ENCODE peak calls at places on chromosomes 1 and 21, in ten cellular contexts. C is cardiac fibroblast; Q is breast epithelium; Y is spleen; P is GM12878; J is fibroblast of mammary gland; G is CD8-positive, alpha-beta T cell; S is gastrocnemius medialis; W is adrenal gland; H is cardiac muscle cell. N is an unnamed sample.

GRCh38 chr1:6690186-6690585 is 11.4 kb downstream of the DNAJC11 start:
- DNase-seq in W (no peak), Q (no peak), Y (no peak), J (no peak), H (no peak), C (no peak), P (no peak), G (no peak), S (no peak), N (no peak)

GRCh38 chr1:107147813-107148212 is 7.0 kb downstream of the NTNG1 start:
- DNase-seq in C (no peak), J (no peak), Y (no peak), W (no peak), Q (no peak), G (no peak), P (no peak), H (no peak), S (no peak), N (no peak)

GRCh38 chr1:43531906-43532584 is 1.4 kb downstream of the PTPRF start:
- DNase-seq in J (no peak), G (no peak), Q (no peak), W (no peak), H (no peak), P (no peak), C (no peak), S (no peak), Y (no peak), N (no peak)

GRCh38 chr1:3858231-3858981 is 1.1 kb downstream of the DFFB start:
- DNase-seq in S (no peak), J (peak), Q (no peak), W (peak), P (no peak), Y (peak), G (no peak), C (peak), H (peak), N (no peak)

GRCh38 chr1:43994794-43995790 is 3.7 kb downstream of the CCDC24 start:
- DNase-seq in H (peak), G (no peak), J (peak), C (peak), P (no peak), Y (peak), S (no peak), W (no peak), Q (no peak), N (no peak)

GRCh38 chr1:2783435-2784397 is 17.8 kb downstream of the TTC34 start:
- DNase-seq in Q (no peak), H (no peak), G (peak), S (no peak), Y (peak), J (no peak), W (no peak), P (no peak), C (no peak), N (no peak)

GRCh38 chr1:113784104-113784779 is 25.0 kb upstream of the PHTF1 start:
- DNase-seq in W (no peak), C (no peak), H (no peak), J (no peak), Q (no peak), P (peak), Y (no peak), G (no peak), S (no peak), N (no peak)

GRCh38 chr1:186295980-186296379 is 79.1 kb downstream of the TPR start:
- DNase-seq in Q (no peak), G (no peak), W (no peak), S (no peak), H (no peak), J (peak), C (peak), Y (no peak), P (no peak), N (no peak)

GRCh38 chr1:67250051-67250653 is 57.5 kb upstream of the IL12RB2 start:
- DNase-seq in C (peak), P (no peak), J (peak), Q (no peak), G (no peak), S (no peak), W (no peak), H (no peak), Y (no peak), N (no peak)

GRCh38 chr1:78553859-78554258 is 63.1 kb downstream of the PTGFR start:
- DNase-seq in W (no peak), P (no peak), H (no peak), G (no peak), Q (no peak), Y (no peak), C (peak), J (no peak), S (no peak), N (no peak)

GRCh38 chr1:34165422-34165921 is 442 bp upstream of the CSMD2 start:
- DNase-seq in P (no peak), Y (no peak), S (no peak), Q (no peak), C (peak), W (no peak), G (no peak), H (no peak), J (peak), N (no peak)

GRCh38 chr1:2628191-2628932 is 4.5 kb downstream of the MMEL1 start:
- DNase-seq in P (no peak), W (no peak), H (no peak), S (no peak), Q (peak), C (no peak), J (no peak), G (no peak), Y (peak), N (no peak)

GRCh38 chr1:179175011-179175934 is 54.2 kb downstream of the ABL2 start:
- DNase-seq in H (no peak), C (peak), P (no peak), G (no peak), Q (no peak), S (peak), J (peak), Y (no peak), W (no peak), N (peak)

GRCh38 chr1:186187601-186188000 is 187.5 kb downstream of the TPR start:
- DNase-seq in C (peak), G (no peak), Q (no peak), H (no peak), J (no peak), P (no peak), Y (no peak), W (no peak), S (no peak), N (no peak)

GRCh38 chr1:102365074-102365473 is 368.3 kb upstream of the OLFM3 start:
- DNase-seq in Q (no peak), C (no peak), W (no peak), Y (no peak), S (no peak), H (no peak), J (no peak), P (no peak), G (no peak), N (no peak)

GRCh38 chr1:241808265-241808664 is 39.7 kb upstream of the EXO1 start:
- DNase-seq in Q (no peak), H (no peak), J (peak), P (no peak), C (peak), Y (no peak), S (no peak), G (no peak), W (no peak), N (no peak)

GRCh38 chr1:223231011-223231572 is 88.0 kb upstream of the TLR5 start:
- DNase-seq in Y (no peak), P (no peak), J (no peak), W (no peak), C (no peak), Q (no peak), G (no peak), H (no peak), S (no peak), N (no peak)

GRCh38 chr1:193538004-193538355 is 351.6 kb upstream of the B3GALT2 start:
- DNase-seq in P (no peak), Y (no peak), C (no peak), G (no peak), W (no peak), H (no peak), J (no peak), Q (no peak), S (no peak), N (no peak)

GRCh38 chr1:89635825-89636815 is 3.2 kb downstream of the LRRC8C start:
- DNase-seq in J (peak), H (no peak), W (no peak), G (no peak), S (no peak), P (no peak), C (peak), Q (no peak), Y (no peak), N (peak)

GRCh38 chr1:64906447-64906846 is 59.9 kb downstream of the JAK1 start:
- DNase-seq in S (no peak), Q (no peak), Y (no peak), C (no peak), W (no peak), P (no peak), H (no peak), G (no peak), J (peak), N (no peak)

GRCh38 chr1:247286134-247286670 is 30.3 kb downstream of the VN1R5 start:
- DNase-seq in P (no peak), J (no peak), H (no peak), Y (no peak), S (no peak), Q (no peak), W (peak), C (no peak), G (no peak), N (no peak)

GRCh38 chr21:27418338-27418737 is 451.4 kb upstream of the ADAMTS5 start:
- DNase-seq in G (no peak), Y (no peak), P (no peak), H (no peak), Q (no peak), W (no peak), S (no peak), C (no peak), J (no peak), N (no peak)

GRCh38 chr1:84862810-84863251 is 30.2 kb downstream of the LPAR3 start:
- DNase-seq in C (no peak), Y (no peak), H (no peak), S (no peak), P (peak), Q (no peak), G (peak), W (no peak), J (no peak), N (no peak)

GRCh38 chr1:171793656-171794055 is 12.2 kb downstream of the METTL13 start:
- DNase-seq in Q (no peak), C (peak), W (no peak), H (no peak), G (no peak), Y (no peak), S (no peak), P (no peak), J (peak), N (no peak)
- TF ChIP-seq CTCF in Q (no peak), C (no peak), W (no peak), H (no peak), G (no peak), Y (no peak), S (no peak), P (no peak), J (no peak), N (no peak)

GRCh38 chr21:43778469-43779335 is 2.6 kb upstream of the CSTB start:
- DNase-seq in G (no peak), S (no peak), W (no peak), C (peak), J (no peak), Y (peak), P (no peak), Q (no peak), H (no peak), N (no peak)
- H3K4me3 ChIP-seq in G (no peak), S (no peak), W (no peak), C (no peak), J (no peak), Y (no peak), P (no peak), Q (no peak), H (no peak), N (no peak)

GRCh38 chr1:87394462-87394861 is 65.8 kb downstream of the LMO4 start:
- DNase-seq in W (no peak), Y (no peak), G (no peak), J (no peak), S (no peak), C (no peak), H (peak), P (no peak), Q (no peak), N (no peak)
- TF ChIP-seq CTCF in W (no peak), Y (no peak), G (no peak), J (no peak), S (no peak), C (no peak), H (no peak), P (no peak), Q (no peak), N (no peak)

DNA sequence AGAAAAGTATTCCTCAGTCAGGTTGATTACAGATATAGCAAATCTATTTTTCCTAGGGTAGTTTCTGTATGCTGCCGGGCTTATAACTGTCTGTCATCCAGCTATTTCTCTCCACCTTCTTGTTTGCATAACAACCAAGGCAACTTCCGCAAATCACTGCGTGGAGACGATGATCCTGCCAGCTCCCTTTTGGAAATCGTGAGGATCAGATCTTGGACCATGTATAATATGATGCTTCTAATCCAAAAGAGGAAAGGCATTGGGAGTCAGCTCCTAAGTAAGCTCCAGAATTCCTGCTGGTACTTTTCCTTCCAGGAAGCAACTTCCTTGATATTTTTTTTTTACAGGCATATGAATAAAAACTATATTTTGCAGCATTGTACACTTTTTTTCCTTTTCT is 445 bp upstream of the RGS4 start:
- DNase-seq in C (peak), P (no peak), S (no peak), W (peak), Q (no peak), G (no peak), Y (no peak), J (peak), H (no peak), N (no peak)
- H3K4me3 ChIP-seq in C (peak), P (no peak), S (peak), W (no peak), Q (peak), G (no peak), Y (peak), J (peak), H (peak), N (peak)

DNA sequence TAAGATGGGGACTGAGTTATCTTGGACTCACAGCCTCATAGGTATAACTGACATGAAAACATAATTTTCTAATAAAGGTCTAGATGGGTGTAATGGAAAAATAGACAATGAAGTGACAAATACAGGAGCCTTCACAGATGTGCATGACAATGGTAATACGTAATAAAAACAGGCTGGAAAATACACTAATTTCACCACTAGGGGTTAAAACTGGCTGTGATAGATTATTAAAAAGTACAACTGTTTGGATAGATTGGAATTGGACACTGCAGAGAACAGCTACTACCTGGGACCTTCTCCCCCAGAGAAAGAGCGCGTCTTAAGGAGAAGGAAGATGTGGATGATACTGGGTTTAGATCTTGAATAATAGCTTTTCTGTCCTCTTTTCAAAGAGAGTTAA is 9.8 kb downstream of the KAZN start:
- DNase-seq in H (no peak), W (no peak), Y (no peak), J (no peak), G (no peak), P (no peak), C (no peak), S (no peak), Q (no peak), N (no peak)
- TF ChIP-seq CTCF in H (no peak), W (no peak), Y (no peak), J (no peak), G (no peak), P (peak), C (no peak), S (no peak), Q (no peak), N (no peak)